ENCODE peak calls at places on chromosome 18, in nine cellular contexts. One of them, this sample, is unnamed. For H3K36me3, the result is how much of the 10 kb centered on the place peaks cover.

GRCh38 chr18:31490387-31490786 is 7.6 kb upstream of the DSG2 start:
- DNase-seq in HCT116: no peak
- DNase-seq in GM12878: peak
- DNase-seq in prostate gland: no peak
- DNase-seq in endothelial cell of umbilical vein: no peak
- DNase-seq in GM23338: no peak
- DNase-seq in K562: no peak
- DNase-seq in HepG2: no peak
- DNase-seq in stomach: no peak
- DNase-seq in this sample: no peak

GRCh38 chr18:24273596-24273995 is 124.0 kb downstream of the OSBPL1A start:
- DNase-seq in endothelial cell of umbilical vein: no peak
- DNase-seq in GM23338: no peak
- DNase-seq in HepG2: no peak
- DNase-seq in HCT116: no peak
- DNase-seq in K562: no peak
- DNase-seq in GM12878: no peak
- DNase-seq in prostate gland: no peak
- DNase-seq in stomach: no peak
- DNase-seq in this sample: peak

GRCh38 chr18:49655266-49656097 is 93.6 kb downstream of the LIPG start:
- DNase-seq in endothelial cell of umbilical vein: no peak
- DNase-seq in HCT116: no peak
- DNase-seq in GM23338: no peak
- DNase-seq in stomach: no peak
- DNase-seq in prostate gland: no peak
- DNase-seq in GM12878: no peak
- DNase-seq in HepG2: no peak
- DNase-seq in K562: no peak
- DNase-seq in this sample: no peak

GRCh38 chr18:9615973-9616559 is 1.7 kb upstream of the PPP4R1 start:
- DNase-seq in GM23338: peak
- DNase-seq in endothelial cell of umbilical vein: no peak
- DNase-seq in GM12878: no peak
- DNase-seq in HepG2: no peak
- DNase-seq in K562: no peak
- DNase-seq in prostate gland: no peak
- DNase-seq in HCT116: no peak
- DNase-seq in stomach: no peak
- DNase-seq in this sample: no peak

GRCh38 chr18:12007063-12007462 is 25.8 kb downstream of the IMPA2 start:
- DNase-seq in prostate gland: no peak
- DNase-seq in GM23338: no peak
- DNase-seq in HCT116: no peak
- DNase-seq in HepG2: no peak
- DNase-seq in K562: no peak
- DNase-seq in stomach: no peak
- DNase-seq in endothelial cell of umbilical vein: no peak
- DNase-seq in GM12878: no peak
- DNase-seq in this sample: no peak

GRCh38 chr18:61833387-61833786 is 59.4 kb downstream of the RNF152 start:
- DNase-seq in HCT116: no peak
- DNase-seq in K562: no peak
- DNase-seq in stomach: no peak
- DNase-seq in GM23338: no peak
- DNase-seq in GM12878: peak
- DNase-seq in endothelial cell of umbilical vein: peak
- DNase-seq in HepG2: no peak
- DNase-seq in prostate gland: no peak
- DNase-seq in this sample: no peak

GRCh38 chr18:44625367-44625766 is 55.3 kb upstream of the SETBP1 start:
- DNase-seq in GM23338: no peak
- DNase-seq in prostate gland: no peak
- DNase-seq in HepG2: no peak
- DNase-seq in K562: no peak
- DNase-seq in stomach: no peak
- DNase-seq in endothelial cell of umbilical vein: no peak
- DNase-seq in GM12878: no peak
- DNase-seq in HCT116: no peak
- DNase-seq in this sample: no peak

GRCh38 chr18:6488956-6489355 is 74.2 kb upstream of the L3MBTL4 start:
- DNase-seq in HCT116: no peak
- DNase-seq in stomach: no peak
- DNase-seq in GM23338: no peak
- DNase-seq in K562: no peak
- DNase-seq in GM12878: no peak
- DNase-seq in endothelial cell of umbilical vein: no peak
- DNase-seq in prostate gland: no peak
- DNase-seq in HepG2: no peak
- DNase-seq in this sample: no peak

GRCh38 chr18:11857177-11857887 is 6.1 kb downstream of the CHMP1B start:
- DNase-seq in endothelial cell of umbilical vein: peak
- DNase-seq in stomach: peak
- DNase-seq in GM23338: peak
- DNase-seq in GM12878: no peak
- DNase-seq in HepG2: peak
- DNase-seq in K562: peak
- DNase-seq in HCT116: peak
- DNase-seq in prostate gland: no peak
- DNase-seq in this sample: peak

GRCh38 chr18:79496237-79496977 is 100.7 kb downstream of the NFATC1 start:
- DNase-seq in GM23338: no peak
- DNase-seq in prostate gland: no peak
- DNase-seq in K562: no peak
- DNase-seq in HepG2: no peak
- DNase-seq in stomach: no peak
- DNase-seq in endothelial cell of umbilical vein: no peak
- DNase-seq in HCT116: no peak
- DNase-seq in GM12878: no peak
- DNase-seq in this sample: no peak

GRCh38 chr18:944440-944839 is 39.8 kb downstream of the ADCYAP1 start:
- DNase-seq in GM12878: no peak
- DNase-seq in prostate gland: no peak
- DNase-seq in HCT116: no peak
- DNase-seq in GM23338: no peak
- DNase-seq in endothelial cell of umbilical vein: no peak
- DNase-seq in HepG2: no peak
- DNase-seq in stomach: no peak
- DNase-seq in K562: no peak
- DNase-seq in this sample: no peak

GRCh38 chr18:35703043-35703688 is 121.6 kb downstream of the GALNT1 start:
- DNase-seq in HepG2: peak
- DNase-seq in K562: no peak
- DNase-seq in GM12878: no peak
- DNase-seq in GM23338: no peak
- DNase-seq in stomach: no peak
- DNase-seq in HCT116: no peak
- DNase-seq in prostate gland: no peak
- DNase-seq in endothelial cell of umbilical vein: peak
- DNase-seq in this sample: no peak

GRCh38 chr18:57434536-57435494 is at the start of gene ONECUT2:
- DNase-seq in HCT116: peak
- DNase-seq in K562: peak
- DNase-seq in GM23338: peak
- DNase-seq in HepG2: peak
- DNase-seq in stomach: peak
- DNase-seq in GM12878: no peak
- DNase-seq in prostate gland: peak
- DNase-seq in endothelial cell of umbilical vein: peak
- DNase-seq in this sample: peak

GRCh38 chr18:57004366-57005121 is 142.3 kb upstream of the BOD1L2 start:
- DNase-seq in prostate gland: no peak
- DNase-seq in K562: no peak
- DNase-seq in GM12878: peak
- DNase-seq in endothelial cell of umbilical vein: peak
- DNase-seq in stomach: no peak
- DNase-seq in HepG2: peak
- DNase-seq in GM23338: no peak
- DNase-seq in HCT116: no peak
- DNase-seq in this sample: no peak

GRCh38 chr18:5900249-5900648 is 4.9 kb upstream of the TMEM200C start:
- DNase-seq in endothelial cell of umbilical vein: no peak
- DNase-seq in K562: no peak
- DNase-seq in stomach: no peak
- DNase-seq in prostate gland: no peak
- DNase-seq in GM12878: no peak
- DNase-seq in GM23338: no peak
- DNase-seq in HepG2: peak
- DNase-seq in HCT116: no peak
- DNase-seq in this sample: no peak

GRCh38 chr18:28147674-28148171 is 29.2 kb downstream of the CDH2 start:
- DNase-seq in stomach: no peak
- DNase-seq in HepG2: peak
- DNase-seq in prostate gland: no peak
- DNase-seq in GM23338: no peak
- DNase-seq in endothelial cell of umbilical vein: peak
- DNase-seq in K562: no peak
- DNase-seq in GM12878: no peak
- DNase-seq in HCT116: no peak
- DNase-seq in this sample: no peak

GRCh38 chr18:75874401-75875093 is 447.0 kb upstream of the SMIM21 start:
- DNase-seq in K562: no peak
- DNase-seq in prostate gland: no peak
- DNase-seq in HepG2: no peak
- DNase-seq in GM23338: no peak
- DNase-seq in stomach: no peak
- DNase-seq in HCT116: no peak
- DNase-seq in GM12878: no peak
- DNase-seq in endothelial cell of umbilical vein: no peak
- DNase-seq in this sample: no peak
- H3K27ac ChIP-seq in K562: no peak
- H3K27ac ChIP-seq in prostate gland: no peak
- H3K27ac ChIP-seq in HepG2: no peak
- H3K27ac ChIP-seq in GM23338: no peak
- H3K27ac ChIP-seq in stomach: no peak
- H3K27ac ChIP-seq in HCT116: no peak
- H3K27ac ChIP-seq in GM12878: no peak
- H3K27ac ChIP-seq in endothelial cell of umbilical vein: no peak
- H3K27ac ChIP-seq in this sample: peak

GRCh38 chr18:68764016-68764415 is 33.9 kb upstream of the CCDC102B start:
- DNase-seq in HCT116: no peak
- DNase-seq in prostate gland: no peak
- DNase-seq in HepG2: no peak
- DNase-seq in stomach: no peak
- DNase-seq in K562: no peak
- DNase-seq in GM23338: no peak
- DNase-seq in GM12878: no peak
- DNase-seq in endothelial cell of umbilical vein: peak
- DNase-seq in this sample: no peak

GRCh38 chr18:68757121-68757520 is 40.8 kb upstream of the CCDC102B start:
- DNase-seq in endothelial cell of umbilical vein: no peak
- DNase-seq in GM12878: no peak
- DNase-seq in stomach: no peak
- DNase-seq in GM23338: no peak
- DNase-seq in K562: no peak
- DNase-seq in HepG2: no peak
- DNase-seq in prostate gland: no peak
- DNase-seq in HCT116: no peak
- DNase-seq in this sample: no peak

GRCh38 chr18:68763082-68763481 is 34.8 kb upstream of the CCDC102B start:
- DNase-seq in GM12878: no peak
- DNase-seq in K562: no peak
- DNase-seq in stomach: no peak
- DNase-seq in prostate gland: no peak
- DNase-seq in HCT116: no peak
- DNase-seq in HepG2: no peak
- DNase-seq in endothelial cell of umbilical vein: peak
- DNase-seq in GM23338: no peak
- DNase-seq in this sample: no peak

GRCh38 chr18:68759308-68759707 is 38.6 kb upstream of the CCDC102B start:
- DNase-seq in GM12878: no peak
- DNase-seq in endothelial cell of umbilical vein: no peak
- DNase-seq in prostate gland: no peak
- DNase-seq in stomach: no peak
- DNase-seq in HCT116: no peak
- DNase-seq in K562: no peak
- DNase-seq in HepG2: no peak
- DNase-seq in GM23338: no peak
- DNase-seq in this sample: no peak
- TF ChIP-seq POLR2AphosphoS5 in GM12878: no peak
- TF ChIP-seq POLR2AphosphoS5 in endothelial cell of umbilical vein: no peak
- TF ChIP-seq POLR2AphosphoS5 in prostate gland: no peak
- TF ChIP-seq POLR2AphosphoS5 in stomach: no peak
- TF ChIP-seq POLR2AphosphoS5 in HCT116: no peak
- TF ChIP-seq POLR2AphosphoS5 in K562: no peak
- TF ChIP-seq POLR2AphosphoS5 in HepG2: no peak
- TF ChIP-seq POLR2AphosphoS5 in GM23338: no peak
- TF ChIP-seq POLR2AphosphoS5 in this sample: no peak

DNA sequence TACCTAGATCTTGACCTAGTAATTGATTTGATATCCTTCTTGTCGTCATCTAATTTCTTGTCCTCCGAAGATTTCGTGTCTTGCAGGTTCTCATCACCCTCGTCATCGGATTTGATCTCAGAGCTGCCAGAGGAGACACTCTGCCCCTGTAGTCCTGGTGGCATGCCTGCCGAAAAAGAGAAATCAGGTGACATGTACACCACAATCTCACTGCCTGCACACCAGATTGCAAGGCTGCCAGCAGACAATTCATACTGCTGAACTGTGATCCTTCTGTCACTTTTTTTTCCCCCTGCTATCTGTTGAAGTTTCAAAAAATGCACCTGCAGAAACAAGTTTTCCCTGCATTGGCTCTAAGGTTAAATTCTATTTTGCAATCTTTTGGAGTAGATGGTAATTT is 273.2 kb upstream of the CCDC68 start:
- DNase-seq in GM23338: no peak
- DNase-seq in endothelial cell of umbilical vein: no peak
- DNase-seq in GM12878: no peak
- DNase-seq in HepG2: no peak
- DNase-seq in prostate gland: no peak
- DNase-seq in K562: no peak
- DNase-seq in stomach: no peak
- DNase-seq in HCT116: no peak
- DNase-seq in this sample: no peak
- H3K36me3 ChIP-seq in GM23338: under half
- H3K36me3 ChIP-seq in endothelial cell of umbilical vein: under half
- H3K36me3 ChIP-seq in GM12878: under half
- H3K36me3 ChIP-seq in HepG2: under half
- H3K36me3 ChIP-seq in prostate gland: under half
- H3K36me3 ChIP-seq in K562: under half
- H3K36me3 ChIP-seq in stomach: under half
- H3K36me3 ChIP-seq in HCT116: under half
- H3K36me3 ChIP-seq in this sample: under half

DNA sequence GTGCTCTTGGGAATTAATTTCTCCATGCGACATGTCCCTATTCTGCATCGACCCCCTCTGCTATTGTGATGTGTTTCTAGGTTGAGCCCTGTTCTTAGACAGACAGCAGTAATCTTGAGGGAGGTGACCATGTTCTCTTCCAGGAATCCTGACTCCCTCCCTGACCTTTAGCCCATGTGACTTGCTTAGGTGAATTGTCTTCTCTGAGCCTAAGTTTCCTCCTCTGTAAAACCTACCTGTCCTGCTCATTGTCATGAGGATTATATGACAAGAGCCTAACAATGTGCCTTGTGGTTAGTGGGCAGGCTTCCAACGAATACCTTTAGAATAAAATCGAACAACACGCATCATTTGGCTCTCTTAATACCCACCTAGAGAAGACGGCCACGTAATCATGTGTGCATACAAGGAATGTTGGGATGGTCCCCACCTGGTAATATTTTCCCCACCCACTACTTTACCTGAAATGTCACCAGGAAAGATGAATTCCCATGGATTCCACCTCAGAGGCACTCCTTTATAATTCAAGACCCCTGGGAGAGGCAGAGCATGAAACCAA is 59.8 kb downstream of the HAUS1 start:
- DNase-seq in endothelial cell of umbilical vein: no peak
- DNase-seq in GM12878: no peak
- DNase-seq in K562: no peak
- DNase-seq in HepG2: no peak
- DNase-seq in GM23338: no peak
- DNase-seq in HCT116: no peak
- DNase-seq in prostate gland: no peak
- DNase-seq in stomach: no peak
- DNase-seq in this sample: no peak
- H3K27ac ChIP-seq in endothelial cell of umbilical vein: no peak
- H3K27ac ChIP-seq in GM12878: no peak
- H3K27ac ChIP-seq in K562: no peak
- H3K27ac ChIP-seq in HepG2: no peak
- H3K27ac ChIP-seq in GM23338: no peak
- H3K27ac ChIP-seq in HCT116: no peak
- H3K27ac ChIP-seq in prostate gland: no peak
- H3K27ac ChIP-seq in stomach: no peak
- H3K27ac ChIP-seq in this sample: no peak